ENCODE peak calls at places on chromosomes 2 and 18, in seven cellular contexts. R is H4, C is IMR-90, U is gastrocnemius medialis, F is astrocyte of the hippocampus, O is kidney epithelial cell, L is NCI-H774. W is an unnamed sample.

GRCh38 chr2:30346475-30347169 is 100.4 kb upstream of the LCLAT1 start:
- DNase-seq in R (no peak), C (no peak), U (no peak), F (peak), O (no peak), L (no peak), W (no peak)

GRCh38 chr2:159043710-159044109 is 75.3 kb downstream of the TANC1 start:
- DNase-seq in R (no peak), C (no peak), U (no peak), F (no peak), O (no peak), L (no peak), W (no peak)

GRCh38 chr2:5694016-5694690 is 2.0 kb downstream of the SOX11 start:
- DNase-seq in R (no peak), C (peak), U (no peak), F (peak), O (no peak), L (no peak), W (no peak)

GRCh38 chr2:84879595-84880394 is 1.1 kb downstream of the TRABD2A start:
- DNase-seq in R (no peak), C (no peak), U (no peak), F (peak), O (no peak), L (no peak), W (no peak)

GRCh38 chr2:178865121-178865520 is 57.9 kb upstream of the TTN start:
- DNase-seq in R (no peak), C (no peak), U (peak), F (no peak), O (no peak), L (no peak), W (no peak)

GRCh38 chr2:72914226-72915075 is 2.9 kb upstream of the EMX1 start:
- DNase-seq in R (no peak), C (no peak), U (no peak), F (no peak), O (no peak), L (no peak), W (no peak)

GRCh38 chr2:74849228-74849892 is 15.4 kb downstream of the HK2 start:
- DNase-seq in R (no peak), C (peak), U (no peak), F (no peak), O (no peak), L (no peak), W (peak)

GRCh38 chr18:41906528-41907256 is 48.3 kb upstream of the PIK3C3 start:
- DNase-seq in R (peak), C (peak), U (no peak), F (peak), O (peak), L (peak), W (no peak)

GRCh38 chr2:119013640-119014039 is 71.6 kb downstream of the MARCO start:
- DNase-seq in R (no peak), C (no peak), U (no peak), F (no peak), O (no peak), L (no peak), W (peak)

GRCh38 chr2:228728961-228729360 is 542.1 kb downstream of the PID1 start:
- DNase-seq in R (no peak), C (no peak), U (no peak), F (peak), O (no peak), L (no peak), W (no peak)

GRCh38 chr2:309148-309969 is 21.5 kb upstream of the ALKAL2 start:
- DNase-seq in R (no peak), C (no peak), U (no peak), F (no peak), O (no peak), L (no peak), W (no peak)

GRCh38 chr2:27370816-27371620 is 602 bp downstream of the SNX17 start:
- DNase-seq in R (no peak), C (peak), U (no peak), F (peak), O (no peak), L (no peak), W (peak)

GRCh38 chr2:172969171-172969570 is 106.5 kb upstream of the MAP3K20 start:
- DNase-seq in R (no peak), C (peak), U (no peak), F (no peak), O (no peak), L (no peak), W (no peak)

GRCh38 chr2:101516833-101517690 is 42.1 kb upstream of the RFX8 start:
- DNase-seq in R (peak), C (peak), U (no peak), F (peak), O (peak), L (no peak), W (peak)

GRCh38 chr2:189421644-189422043 is 19.6 kb upstream of the WDR75 start:
- DNase-seq in R (peak), C (peak), U (no peak), F (peak), O (peak), L (no peak), W (no peak)

GRCh38 chr18:37476182-37476581 is 89.4 kb downstream of the CELF4 start:
- DNase-seq in R (no peak), C (peak), U (no peak), F (peak), O (no peak), L (no peak), W (no peak)

GRCh38 chr2:159196393-159196925 is 90.0 kb downstream of the WDSUB1 start:
- DNase-seq in R (no peak), C (no peak), U (no peak), F (no peak), O (no peak), L (no peak), W (no peak)

GRCh38 chr2:241310917-241311566 is 4.4 kb downstream of the HDLBP start:
- DNase-seq in R (no peak), C (no peak), U (no peak), F (no peak), O (no peak), L (no peak), W (no peak)

GRCh38 chr2:177235855-177236437 is 23.4 kb downstream of the HNRNPA3 start:
- DNase-seq in R (no peak), C (no peak), U (peak), F (no peak), O (no peak), L (no peak), W (no peak)

GRCh38 chr2:213232649-213233437 is 51.4 kb upstream of the SPAG16 start:
- DNase-seq in R (peak), C (peak), U (no peak), F (peak), O (no peak), L (no peak), W (no peak)